ENCODE peak calls at places on chromosomes 11 and 22, in five cellular contexts. One of them, this sample, is unnamed.

GRCh38 chr11:78085972-78086371 is 6.3 kb upstream of the NDUFC2 start:
- DNase-seq in astrocyte of the hippocampus: no peak
- DNase-seq in NCI-H526: no peak
- DNase-seq in iris pigment epithelial cell: no peak
- DNase-seq in activated T-helper 1 cell treated with Interleukin-2 at 50 U/mL for 16 hours: no peak
- DNase-seq in this sample: no peak

GRCh38 chr11:94550513-94550912 is 6.8 kb downstream of the FUT4 start:
- DNase-seq in astrocyte of the hippocampus: no peak
- DNase-seq in NCI-H526: no peak
- DNase-seq in iris pigment epithelial cell: no peak
- DNase-seq in activated T-helper 1 cell treated with Interleukin-2 at 50 U/mL for 16 hours: no peak
- DNase-seq in this sample: no peak

GRCh38 chr11:34510673-34511072 is 2.9 kb downstream of the ELF5 start:
- DNase-seq in astrocyte of the hippocampus: no peak
- DNase-seq in NCI-H526: no peak
- DNase-seq in iris pigment epithelial cell: no peak
- DNase-seq in activated T-helper 1 cell treated with Interleukin-2 at 50 U/mL for 16 hours: no peak
- DNase-seq in this sample: no peak

GRCh38 chr11:129911298-129911697 is 15.9 kb upstream of the NFRKB start:
- DNase-seq in astrocyte of the hippocampus: no peak
- DNase-seq in NCI-H526: no peak
- DNase-seq in iris pigment epithelial cell: peak; percentile 60
- DNase-seq in activated T-helper 1 cell treated with Interleukin-2 at 50 U/mL for 16 hours: no peak
- DNase-seq in this sample: no peak

GRCh38 chr11:19398273-19398672 is 157.5 kb upstream of the E2F8 start:
- DNase-seq in astrocyte of the hippocampus: no peak
- DNase-seq in NCI-H526: no peak
- DNase-seq in iris pigment epithelial cell: peak; percentile 11
- DNase-seq in activated T-helper 1 cell treated with Interleukin-2 at 50 U/mL for 16 hours: no peak
- DNase-seq in this sample: no peak

GRCh38 chr22:20268350-20269012 is 363 bp upstream of the RTN4R start:
- DNase-seq in astrocyte of the hippocampus: peak; percentile 80
- DNase-seq in NCI-H526: peak; percentile 73
- DNase-seq in iris pigment epithelial cell: peak; percentile 38
- DNase-seq in activated T-helper 1 cell treated with Interleukin-2 at 50 U/mL for 16 hours: peak; percentile 35
- DNase-seq in this sample: peak; percentile 88

GRCh38 chr22:28810839-28811491 is 10.6 kb upstream of the XBP1 start:
- DNase-seq in astrocyte of the hippocampus: no peak
- DNase-seq in NCI-H526: no peak
- DNase-seq in iris pigment epithelial cell: no peak
- DNase-seq in activated T-helper 1 cell treated with Interleukin-2 at 50 U/mL for 16 hours: peak; percentile 22
- DNase-seq in this sample: no peak

GRCh38 chr11:15053201-15053685 is 20.1 kb upstream of the CALCB start:
- DNase-seq in astrocyte of the hippocampus: no peak
- DNase-seq in NCI-H526: no peak
- DNase-seq in iris pigment epithelial cell: peak; percentile 2
- DNase-seq in activated T-helper 1 cell treated with Interleukin-2 at 50 U/mL for 16 hours: no peak
- DNase-seq in this sample: no peak

GRCh38 chr11:110710520-110711381 is 1.5 kb downstream of the ARHGAP20 start:
- DNase-seq in astrocyte of the hippocampus: peak; percentile 45
- DNase-seq in NCI-H526: peak; percentile 98
- DNase-seq in iris pigment epithelial cell: peak; percentile 74
- DNase-seq in activated T-helper 1 cell treated with Interleukin-2 at 50 U/mL for 16 hours: no peak
- DNase-seq in this sample: peak; percentile 95

GRCh38 chr11:33552756-33553155 is 147.9 kb downstream of the C11orf91 start:
- DNase-seq in astrocyte of the hippocampus: peak; percentile 31
- DNase-seq in NCI-H526: no peak
- DNase-seq in iris pigment epithelial cell: no peak
- DNase-seq in activated T-helper 1 cell treated with Interleukin-2 at 50 U/mL for 16 hours: no peak
- DNase-seq in this sample: no peak

GRCh38 chr11:75667268-75667830 is 1.5 kb downstream of the MAP6 start:
- DNase-seq in astrocyte of the hippocampus: no peak
- DNase-seq in NCI-H526: peak; percentile 84
- DNase-seq in iris pigment epithelial cell: no peak
- DNase-seq in activated T-helper 1 cell treated with Interleukin-2 at 50 U/mL for 16 hours: no peak
- DNase-seq in this sample: peak; percentile 77

GRCh38 chr11:96279421-96280290 is 63.3 kb downstream of the MAML2 start:
- DNase-seq in astrocyte of the hippocampus: peak; percentile 33
- DNase-seq in NCI-H526: no peak
- DNase-seq in iris pigment epithelial cell: peak; percentile 79
- DNase-seq in activated T-helper 1 cell treated with Interleukin-2 at 50 U/mL for 16 hours: no peak
- DNase-seq in this sample: no peak

GRCh38 chr11:85685820-85686459 is at the start of gene CCDC89:
- DNase-seq in astrocyte of the hippocampus: peak; percentile 75
- DNase-seq in NCI-H526: peak; percentile 26
- DNase-seq in iris pigment epithelial cell: peak; percentile 94
- DNase-seq in activated T-helper 1 cell treated with Interleukin-2 at 50 U/mL for 16 hours: no peak
- DNase-seq in this sample: peak; percentile 96

This sample was measured in left kidney.